ENCODE peak calls at places on chromosomes 1 and 21, in nine cellular contexts. One of them, this sample, is unnamed.

GRCh38 chr1:22291494-22291893 is 148.6 kb upstream of the WNT4 start:
- DNase-seq in NCI-H187 treated with DMSO at 0.1 percent for 48 hours: no peak
- DNase-seq in dorsolateral prefrontal cortex: no peak
- DNase-seq in G401: no peak
- DNase-seq in hippocampal formation: no peak
- DNase-seq in natural killer cell: no peak
- DNase-seq in SK-N-SH: peak
- DNase-seq in AG10803: no peak
- DNase-seq in sciatic nerve: no peak
- DNase-seq in this sample: no peak

GRCh38 chr1:204142032-204142974 is 9.5 kb downstream of the ETNK2 start:
- DNase-seq in AG10803: no peak
- DNase-seq in hippocampal formation: no peak
- DNase-seq in G401: no peak
- DNase-seq in SK-N-SH: no peak
- DNase-seq in NCI-H187 treated with DMSO at 0.1 percent for 48 hours: no peak
- DNase-seq in dorsolateral prefrontal cortex: no peak
- DNase-seq in natural killer cell: no peak
- DNase-seq in sciatic nerve: no peak
- DNase-seq in this sample: no peak

GRCh38 chr1:29990304-29990703 is 733.1 kb downstream of the MATN1 start:
- DNase-seq in NCI-H187 treated with DMSO at 0.1 percent for 48 hours: no peak
- DNase-seq in G401: no peak
- DNase-seq in dorsolateral prefrontal cortex: no peak
- DNase-seq in AG10803: no peak
- DNase-seq in natural killer cell: no peak
- DNase-seq in SK-N-SH: no peak
- DNase-seq in sciatic nerve: no peak
- DNase-seq in hippocampal formation: no peak
- DNase-seq in this sample: no peak

GRCh38 chr21:41668051-41668541 is 98.8 kb downstream of the RIPK4 start:
- DNase-seq in sciatic nerve: no peak
- DNase-seq in dorsolateral prefrontal cortex: no peak
- DNase-seq in natural killer cell: no peak
- DNase-seq in G401: no peak
- DNase-seq in SK-N-SH: no peak
- DNase-seq in hippocampal formation: no peak
- DNase-seq in AG10803: no peak
- DNase-seq in NCI-H187 treated with DMSO at 0.1 percent for 48 hours: no peak
- DNase-seq in this sample: no peak

GRCh38 chr1:220001095-220001501 is 45.2 kb downstream of the EPRS1 start:
- DNase-seq in sciatic nerve: no peak
- DNase-seq in NCI-H187 treated with DMSO at 0.1 percent for 48 hours: no peak
- DNase-seq in hippocampal formation: no peak
- DNase-seq in SK-N-SH: no peak
- DNase-seq in dorsolateral prefrontal cortex: no peak
- DNase-seq in G401: no peak
- DNase-seq in natural killer cell: no peak
- DNase-seq in AG10803: no peak
- DNase-seq in this sample: no peak

GRCh38 chr1:38000529-38001453 is 4.5 kb downstream of the FHL3 start:
- DNase-seq in sciatic nerve: no peak
- DNase-seq in natural killer cell: no peak
- DNase-seq in hippocampal formation: no peak
- DNase-seq in NCI-H187 treated with DMSO at 0.1 percent for 48 hours: no peak
- DNase-seq in SK-N-SH: peak
- DNase-seq in dorsolateral prefrontal cortex: no peak
- DNase-seq in G401: no peak
- DNase-seq in AG10803: peak
- DNase-seq in this sample: no peak

GRCh38 chr1:167621780-167622179 is 8.3 kb upstream of the RCSD1 start:
- DNase-seq in sciatic nerve: no peak
- DNase-seq in NCI-H187 treated with DMSO at 0.1 percent for 48 hours: no peak
- DNase-seq in SK-N-SH: no peak
- DNase-seq in dorsolateral prefrontal cortex: no peak
- DNase-seq in natural killer cell: no peak
- DNase-seq in G401: no peak
- DNase-seq in hippocampal formation: no peak
- DNase-seq in AG10803: no peak
- DNase-seq in this sample: no peak

GRCh38 chr1:37363535-37363934 is 110.8 kb upstream of the ZC3H12A start:
- DNase-seq in dorsolateral prefrontal cortex: no peak
- DNase-seq in natural killer cell: no peak
- DNase-seq in NCI-H187 treated with DMSO at 0.1 percent for 48 hours: no peak
- DNase-seq in hippocampal formation: no peak
- DNase-seq in AG10803: no peak
- DNase-seq in G401: no peak
- DNase-seq in sciatic nerve: no peak
- DNase-seq in SK-N-SH: no peak
- DNase-seq in this sample: no peak

GRCh38 chr1:1437904-1438376 is 2.5 kb downstream of the VWA1 start:
- DNase-seq in sciatic nerve: no peak
- DNase-seq in dorsolateral prefrontal cortex: no peak
- DNase-seq in SK-N-SH: peak
- DNase-seq in NCI-H187 treated with DMSO at 0.1 percent for 48 hours: no peak
- DNase-seq in G401: no peak
- DNase-seq in AG10803: no peak
- DNase-seq in natural killer cell: no peak
- DNase-seq in hippocampal formation: no peak
- DNase-seq in this sample: no peak

GRCh38 chr1:193479187-193479586 is 292.8 kb upstream of the B3GALT2 start:
- DNase-seq in hippocampal formation: no peak
- DNase-seq in G401: no peak
- DNase-seq in NCI-H187 treated with DMSO at 0.1 percent for 48 hours: no peak
- DNase-seq in sciatic nerve: no peak
- DNase-seq in AG10803: no peak
- DNase-seq in natural killer cell: peak
- DNase-seq in dorsolateral prefrontal cortex: no peak
- DNase-seq in SK-N-SH: no peak
- DNase-seq in this sample: no peak